ENCODE peak calls at places on chromosomes 5 and 9, in seven cellular contexts. S, N, P, M, W, L and O are unnamed samples.

GRCh38 chr5:150545246-150545645 is 37.3 kb downstream of the NDST1 start:
- DNase-seq in S (no peak), N (no peak), P (no peak), M (no peak), W (no peak), L (no peak), O (no peak)

GRCh38 chr9:6667633-6668280 is 22.2 kb upstream of the GLDC start:
- DNase-seq in S (peak; percentile 39), N (peak; percentile 44), P (no peak), M (no peak), W (peak; percentile 57), L (no peak), O (peak; percentile 24)

GRCh38 chr5:78907255-78907886 is 77.7 kb downstream of the ARSB start:
- DNase-seq in S (no peak), N (peak; percentile 40), P (peak; percentile 50), M (no peak), W (no peak), L (no peak), O (no peak)

GRCh38 chr5:82107277-82107676 is 135.5 kb downstream of the ATG10 start:
- DNase-seq in S (no peak), N (peak; percentile 47), P (no peak), M (no peak), W (peak; percentile 23), L (no peak), O (peak; percentile 17)

GRCh38 chr5:175824621-175825020 is 46.8 kb upstream of the CPLX2 start:
- DNase-seq in S (no peak), N (no peak), P (no peak), M (no peak), W (no peak), L (no peak), O (no peak)

GRCh38 chr5:134976841-134977240 is 9.1 kb downstream of the CATSPER3 start:
- DNase-seq in S (no peak), N (no peak), P (no peak), M (no peak), W (peak; percentile 37), L (no peak), O (no peak)

GRCh38 chr9:38020251-38021076 is 48.6 kb downstream of the SHB start:
- DNase-seq in S (no peak), N (no peak), P (no peak), M (no peak), W (no peak), L (no peak), O (no peak)

GRCh38 chr9:2281031-2281802 is 266.1 kb downstream of the SMARCA2 start:
- DNase-seq in S (no peak), N (no peak), P (no peak), M (no peak), W (peak; percentile 98), L (peak; percentile 80), O (peak; percentile 12)

GRCh38 chr9:114224247-114224610 is 68.9 kb downstream of the COL27A1 start:
- DNase-seq in S (no peak), N (no peak), P (no peak), M (no peak), W (peak; percentile 34), L (no peak), O (no peak)

GRCh38 chr5:93510626-93511420 is 70.2 kb downstream of the NR2F1-AS1 start:
- DNase-seq in S (no peak), N (no peak), P (no peak), M (no peak), W (no peak), L (no peak), O (no peak)

GRCh38 chr5:151682751-151683331 is 3.9 kb downstream of the SPARC start:
- DNase-seq in S (no peak), N (peak; percentile 13), P (no peak), M (no peak), W (no peak), L (no peak), O (no peak)

GRCh38 chr5:3511774-3512173 is 83.9 kb upstream of the IRX1 start:
- DNase-seq in S (no peak), N (no peak), P (no peak), M (no peak), W (no peak), L (no peak), O (no peak)

GRCh38 chr5:72847989-72848473 is 31.6 kb downstream of the TNPO1 start:
- DNase-seq in S (peak; percentile 79), N (peak; percentile 92), P (peak; percentile 94), M (peak; percentile 86), W (peak; percentile 92), L (peak; percentile 88), O (peak; percentile 95)

GRCh38 chr5:179160584-179160983 is 100.4 kb downstream of the ZNF354C start:
- DNase-seq in S (no peak), N (no peak), P (no peak), M (no peak), W (no peak), L (no peak), O (no peak)

GRCh38 chr5:71925608-71926091 is 181.6 kb upstream of the MAP1B start:
- DNase-seq in S (no peak), N (no peak), P (no peak), M (no peak), W (no peak), L (no peak), O (no peak)

GRCh38 chr9:4614627-4615026 is 47.5 kb upstream of the PLPP6 start:
- DNase-seq in S (no peak), N (no peak), P (no peak), M (no peak), W (no peak), L (no peak), O (peak; percentile 20)

GRCh38 chr5:172361566-172362238 is 78.1 kb upstream of the UBTD2 start:
- DNase-seq in S (no peak), N (no peak), P (peak; percentile 56), M (no peak), W (no peak), L (no peak), O (peak; percentile 54)

GRCh38 chr5:178145965-178146820 is 7.5 kb downstream of the NHP2 start:
- DNase-seq in S (peak; percentile 77), N (no peak), P (peak; percentile 78), M (peak; percentile 74), W (peak; percentile 94), L (peak; percentile 89), O (peak; percentile 62)

GRCh38 chr9:86902606-86903460 is 44.5 kb downstream of the GAS1 start:
- DNase-seq in S (no peak), N (no peak), P (no peak), M (no peak), W (peak; percentile 75), L (peak; percentile 60), O (no peak)

GRCh38 chr9:134887219-134887618 is 6.6 kb downstream of the FCN2 start:
- DNase-seq in S (no peak), N (no peak), P (no peak), M (no peak), W (no peak), L (no peak), O (no peak)

GRCh38 chr9:133740891-133741290 is 2.7 kb upstream of the SARDH start:
- DNase-seq in S (no peak), N (no peak), P (peak; percentile 19), M (no peak), W (no peak), L (no peak), O (no peak)

GRCh38 chr9:101601904-101602765 is 7.4 kb upstream of the PPP3R2 start:
- DNase-seq in S (peak; percentile 60), N (peak; percentile 81), P (no peak), M (no peak), W (peak; percentile 90), L (no peak), O (peak; percentile 41)

GRCh38 chr9:18665947-18666346 is 192.0 kb downstream of the ADAMTSL1 start:
- DNase-seq in S (no peak), N (no peak), P (no peak), M (no peak), W (no peak), L (no peak), O (no peak)

GRCh38 chr9:131299948-131300347 is 10.4 kb downstream of the PLPP7 start:
- DNase-seq in S (no peak), N (no peak), P (no peak), M (no peak), W (no peak), L (no peak), O (no peak)

GRCh38 chr9:98518556-98518955 is 190.2 kb downstream of the GABBR2 start:
- DNase-seq in S (no peak), N (no peak), P (no peak), M (no peak), W (no peak), L (no peak), O (no peak)